ENCODE peak calls at places on chromosomes 5 and 9, in four cellular contexts. U is stomach, A is tibial nerve, Z is HCT116. C is an unnamed sample.

GRCh38 chr5:179533907-179534306 is 16.4 kb upstream of the RUFY1 start:
- DNase-seq in U (no peak), A (no peak), Z (no peak), C (no peak)

GRCh38 chr9:17401858-17402257 is 177.0 kb upstream of the SH3GL2 start:
- DNase-seq in U (no peak), A (no peak), Z (no peak), C (no peak)

GRCh38 chr9:109996936-109997580 is 210.9 kb downstream of the C9orf152 start:
- DNase-seq in U (no peak), A (no peak), Z (no peak), C (no peak)

GRCh38 chr5:171158581-171158980 is 150.5 kb upstream of the TLX3 start:
- DNase-seq in U (no peak), A (no peak), Z (no peak), C (no peak)

GRCh38 chr5:158351485-158352140 is 492.7 kb upstream of the CLINT1 start:
- DNase-seq in U (no peak), A (no peak), Z (no peak), C (no peak)

GRCh38 chr5:142906863-142907671 is 136.9 kb downstream of the ARHGAP26 start:
- DNase-seq in U (no peak), A (no peak), Z (no peak), C (no peak)

GRCh38 chr9:111040494-111040893 is 2.2 kb upstream of the LPAR1 start:
- DNase-seq in U (no peak), A (no peak), Z (no peak), C (no peak)

GRCh38 chr9:38016375-38017120 is 52.5 kb downstream of the SHB start:
- DNase-seq in U (no peak), A (no peak), Z (no peak), C (peak; percentile 53)

GRCh38 chr5:153490124-153491085 is at the start of gene GRIA1:
- DNase-seq in U (no peak), A (no peak), Z (no peak), C (no peak)

GRCh38 chr5:143629871-143630658 is 181.9 kb upstream of the HMHB1 start:
- DNase-seq in U (no peak), A (no peak), Z (no peak), C (no peak)

GRCh38 chr5:127647361-127647958 is 1.4 kb upstream of the CTXN3 start:
- DNase-seq in U (no peak), A (no peak), Z (no peak), C (no peak)

GRCh38 chr9:128150594-128151342 is 1.5 kb downstream of the LCN2 start:
- DNase-seq in U (peak; percentile 41), A (no peak), Z (peak; percentile 10), C (peak; percentile 33)

GRCh38 chr5:107570805-107571531 is 99.8 kb downstream of the EFNA5 start:
- DNase-seq in U (peak; percentile 31), A (no peak), Z (no peak), C (peak; percentile 41)

GRCh38 chr9:90333226-90333625 is 309.4 kb downstream of the DIRAS2 start:
- DNase-seq in U (no peak), A (no peak), Z (no peak), C (no peak)

GRCh38 chr5:109857405-109858031 is 167.8 kb downstream of the MAN2A1 start:
- DNase-seq in U (no peak), A (no peak), Z (no peak), C (no peak)

GRCh38 chr9:89418112-89418872 is 79.6 kb downstream of the SEMA4D start:
- DNase-seq in U (no peak), A (no peak), Z (no peak), C (no peak)

DNA sequence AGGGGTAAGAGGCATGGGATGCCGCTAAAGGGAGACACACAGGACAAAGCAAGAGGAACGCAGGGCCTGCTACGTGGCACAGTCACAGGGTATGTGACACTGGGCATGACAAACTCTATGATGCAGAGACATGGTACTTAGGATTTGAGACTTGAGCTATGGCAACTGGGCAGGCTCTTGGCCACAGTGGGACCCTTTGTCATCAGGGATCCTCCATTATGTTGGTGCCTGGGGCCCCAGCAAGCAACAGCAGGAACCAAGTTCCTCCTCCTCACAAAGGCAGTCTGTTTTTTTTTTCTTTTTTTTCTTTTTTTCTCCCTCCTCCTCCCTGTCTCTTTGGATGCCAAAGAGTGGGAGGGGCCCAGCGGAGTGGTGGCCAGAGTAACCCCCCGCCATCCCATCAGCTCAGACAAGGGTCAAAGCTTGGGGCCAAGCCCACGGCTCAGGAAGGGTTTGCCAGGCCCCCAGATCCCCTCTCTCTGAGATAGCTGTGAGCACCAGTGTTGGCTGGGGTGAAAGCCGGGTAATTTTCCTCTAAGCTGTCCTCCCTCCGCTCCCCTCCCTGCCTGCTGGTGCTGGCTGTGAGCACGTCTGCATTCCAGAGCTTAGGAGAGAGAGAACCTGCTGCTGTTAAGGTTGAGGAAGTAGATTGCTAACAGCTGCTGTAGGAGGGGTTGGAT is 21.1 kb downstream of the GSN start:
- DNase-seq in U (peak; percentile 69), A (peak; percentile 47), Z (no peak), C (peak; percentile 47)
- TF ChIP-seq POLR2A in U (no peak), A (no peak), Z (no peak), C (no peak)

DNA sequence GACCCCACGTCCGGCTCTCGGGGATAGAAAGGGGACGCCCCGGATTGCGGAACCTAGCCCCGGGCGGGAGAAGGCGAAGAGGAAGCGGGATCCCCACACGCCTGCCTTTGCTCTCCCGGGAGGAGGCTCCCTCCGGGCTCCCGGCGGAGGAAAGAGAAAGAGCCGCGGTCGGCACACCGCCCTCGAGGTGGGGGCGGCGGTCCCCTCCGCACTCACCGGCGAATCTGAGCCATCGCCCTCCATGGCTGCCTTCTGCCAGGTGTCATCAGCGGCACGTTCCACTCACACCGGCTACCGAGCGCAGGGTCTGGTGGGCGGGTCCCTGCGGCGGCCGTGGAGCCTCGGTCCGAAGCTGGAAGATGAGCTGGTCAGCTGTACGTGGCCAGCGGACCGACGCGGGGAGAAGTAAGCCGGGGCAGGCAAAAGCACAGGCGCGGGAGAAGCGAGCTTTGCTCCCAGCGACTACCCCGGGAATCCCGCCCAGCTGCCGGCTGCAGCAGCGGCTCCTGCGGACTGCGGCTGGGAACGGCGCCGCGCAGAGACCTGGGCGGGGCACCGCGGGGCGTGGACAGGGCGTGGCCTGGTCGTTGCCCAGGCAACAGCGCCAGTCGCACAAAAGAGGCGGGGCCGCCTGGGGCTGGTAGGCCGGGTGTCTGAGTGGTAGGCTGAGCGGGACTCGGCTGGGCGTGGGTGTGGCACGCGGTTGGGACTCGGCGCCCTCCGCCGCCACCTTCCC is at the start of gene TRIM36:
- DNase-seq in U (peak; percentile 97), A (peak; percentile 83), Z (peak; percentile 85), C (peak; percentile 64)
- TF ChIP-seq POLR2A in U (no peak), A (peak; percentile 66), Z (peak; percentile 69), C (peak; percentile 48)

GRCh38 chr9:96619491-96620154 is at the start of gene CDC14B:
- DNase-seq in U (peak; percentile 98), A (peak; percentile 70), Z (peak; percentile 93), C (peak; percentile 90)

GRCh38 chr9:96617439-96618185 is 2.0 kb downstream of the CDC14B start:
- DNase-seq in U (no peak), A (no peak), Z (no peak), C (no peak)

GRCh38 chr9:96616817-96617438 is 2.7 kb downstream of the CDC14B start:
- DNase-seq in U (no peak), A (no peak), Z (no peak), C (no peak)

GRCh38 chr9:96619109-96619435 is 571 bp downstream of the CDC14B start:
- DNase-seq in U (no peak), A (no peak), Z (no peak), C (no peak)

GRCh38 chr9:96618209-96619108 is 1.2 kb downstream of the CDC14B start:
- DNase-seq in U (peak; percentile 52), A (no peak), Z (no peak), C (peak; percentile 48)
- TF ChIP-seq POLR2A in U (no peak), A (no peak), Z (no peak), C (no peak)

DNA sequence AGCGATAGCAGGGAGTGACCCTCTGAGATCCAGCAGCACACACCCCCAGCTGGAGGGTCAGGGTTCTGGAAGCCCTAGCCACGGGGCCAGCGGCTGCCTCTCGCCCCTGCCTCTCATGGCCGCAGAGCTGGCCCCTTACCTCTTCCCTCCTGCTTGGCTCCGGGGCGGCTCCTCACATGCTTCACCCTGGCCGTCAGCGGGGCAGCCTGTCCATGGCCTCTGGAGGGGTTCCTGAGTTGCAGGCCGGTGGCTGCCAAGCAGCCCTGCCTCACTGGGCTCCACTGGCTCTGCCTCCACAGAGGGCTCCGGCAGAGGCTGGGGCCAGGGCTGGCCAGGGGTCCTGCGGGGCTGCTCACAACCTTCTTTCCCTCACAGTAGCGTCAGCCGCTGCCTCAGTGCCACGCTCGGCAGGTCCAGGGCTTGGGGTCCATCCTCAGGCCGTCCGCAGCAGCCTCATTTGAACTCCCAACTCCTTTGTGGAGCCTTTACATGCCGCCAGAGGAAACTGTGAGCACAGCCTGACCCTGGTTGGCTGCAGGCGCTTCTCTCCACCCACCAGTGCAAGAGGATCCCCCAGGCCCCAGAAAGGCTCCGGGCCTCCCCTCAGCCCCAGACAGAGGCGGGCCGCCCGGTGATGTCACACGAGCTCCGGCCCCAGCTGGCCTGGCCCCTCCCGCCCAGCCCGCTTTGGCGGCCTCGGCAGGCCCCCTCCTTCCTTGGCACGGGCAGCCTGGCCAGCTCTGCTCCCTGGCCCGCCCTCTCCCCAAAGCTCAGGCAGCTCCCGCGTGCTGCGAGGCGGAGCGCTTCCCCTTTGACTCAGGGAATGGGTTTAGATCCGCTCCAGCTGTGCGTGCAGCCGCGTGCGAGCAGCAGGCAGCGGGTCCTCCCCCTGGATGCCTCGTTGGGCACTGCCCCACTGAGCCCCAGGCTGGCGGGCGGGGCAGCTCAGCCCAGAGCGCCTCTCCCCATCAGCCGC is at the start of gene ANGPTL2:
- DNase-seq in U (peak; percentile 73), A (peak; percentile 80), Z (no peak), C (no peak)
- TF ChIP-seq POLR2A in U (no peak), A (peak; percentile 34), Z (no peak), C (no peak)

GRCh38 chr5:38556599-38557308 is at the start of gene LIFR:
- DNase-seq in U (peak; percentile 86), A (peak; percentile 70), Z (peak; percentile 19), C (peak; percentile 58)
- TF ChIP-seq POLR2A in U (no peak), A (peak; percentile 58), Z (peak; percentile 63), C (peak; percentile 84)